ENCODE peak calls at places on chromosomes 3 and 15, in six cellular contexts. One of them, this sample, is unnamed.

GRCh38 chr15:95864467-95864886 is 466.0 kb upstream of the NR2F2 start:
- DNase-seq in thoracic aorta: no peak
- DNase-seq in tibial nerve: no peak
- DNase-seq in hepatocyte: no peak
- DNase-seq in K562: no peak
- DNase-seq in HepG2: no peak
- DNase-seq in this sample: no peak

GRCh38 chr3:151639096-151639740 is 94.5 kb upstream of the AADACL2 start:
- DNase-seq in hepatocyte: peak
- DNase-seq in HepG2: peak
- DNase-seq in tibial nerve: no peak
- DNase-seq in K562: no peak
- DNase-seq in thoracic aorta: no peak
- DNase-seq in this sample: no peak

GRCh38 chr3:104909188-104909587 is 457.5 kb upstream of the ALCAM start:
- DNase-seq in thoracic aorta: no peak
- DNase-seq in hepatocyte: peak
- DNase-seq in HepG2: no peak
- DNase-seq in K562: no peak
- DNase-seq in tibial nerve: no peak
- DNase-seq in this sample: no peak

GRCh38 chr3:59433546-59433945 is 383.7 kb upstream of the CFAP20DC start:
- DNase-seq in tibial nerve: no peak
- DNase-seq in hepatocyte: no peak
- DNase-seq in HepG2: no peak
- DNase-seq in K562: no peak
- DNase-seq in thoracic aorta: no peak
- DNase-seq in this sample: no peak

GRCh38 chr15:91113036-91113435 is 13.0 kb downstream of the SV2B start:
- DNase-seq in K562: no peak
- DNase-seq in HepG2: no peak
- DNase-seq in tibial nerve: no peak
- DNase-seq in hepatocyte: no peak
- DNase-seq in thoracic aorta: no peak
- DNase-seq in this sample: no peak

GRCh38 chr15:46365612-46366011 is 730.8 kb downstream of the SQOR start:
- DNase-seq in thoracic aorta: peak
- DNase-seq in HepG2: no peak
- DNase-seq in hepatocyte: no peak
- DNase-seq in K562: no peak
- DNase-seq in tibial nerve: no peak
- DNase-seq in this sample: no peak

GRCh38 chr15:75929799-75930565 is 26.3 kb downstream of the FBXO22 start:
- DNase-seq in thoracic aorta: no peak
- DNase-seq in HepG2: no peak
- DNase-seq in hepatocyte: no peak
- DNase-seq in K562: peak
- DNase-seq in tibial nerve: no peak
- DNase-seq in this sample: no peak

GRCh38 chr3:179323197-179323901 is 518 bp downstream of the ZNF639 start:
- DNase-seq in thoracic aorta: peak
- DNase-seq in HepG2: peak
- DNase-seq in K562: peak
- DNase-seq in hepatocyte: peak
- DNase-seq in tibial nerve: peak
- DNase-seq in this sample: peak

GRCh38 chr3:60542981-60543380 is 708.3 kb downstream of the FHIT start:
- DNase-seq in thoracic aorta: no peak
- DNase-seq in K562: no peak
- DNase-seq in hepatocyte: peak
- DNase-seq in HepG2: no peak
- DNase-seq in tibial nerve: no peak
- DNase-seq in this sample: no peak

GRCh38 chr3:50245831-50246516 is 10.0 kb downstream of the GNAI2 start:
- DNase-seq in hepatocyte: peak
- DNase-seq in tibial nerve: peak
- DNase-seq in K562: peak
- DNase-seq in thoracic aorta: peak
- DNase-seq in HepG2: no peak
- DNase-seq in this sample: peak
- H3K4me3 ChIP-seq in hepatocyte: no peak
- H3K4me3 ChIP-seq in tibial nerve: peak
- H3K4me3 ChIP-seq in K562: peak
- H3K4me3 ChIP-seq in thoracic aorta: peak
- H3K4me3 ChIP-seq in HepG2: peak
- H3K4me3 ChIP-seq in this sample: peak

GRCh38 chr15:90049030-90049429 is 47.9 kb downstream of the ZNF710 start:
- DNase-seq in thoracic aorta: no peak
- DNase-seq in tibial nerve: no peak
- DNase-seq in K562: no peak
- DNase-seq in HepG2: no peak
- DNase-seq in hepatocyte: no peak
- DNase-seq in this sample: no peak
- H3K27ac ChIP-seq in thoracic aorta: no peak
- H3K27ac ChIP-seq in tibial nerve: no peak
- H3K27ac ChIP-seq in K562: no peak
- H3K27ac ChIP-seq in HepG2: no peak
- H3K27ac ChIP-seq in hepatocyte: no peak
- H3K27ac ChIP-seq in this sample: no peak

DNA sequence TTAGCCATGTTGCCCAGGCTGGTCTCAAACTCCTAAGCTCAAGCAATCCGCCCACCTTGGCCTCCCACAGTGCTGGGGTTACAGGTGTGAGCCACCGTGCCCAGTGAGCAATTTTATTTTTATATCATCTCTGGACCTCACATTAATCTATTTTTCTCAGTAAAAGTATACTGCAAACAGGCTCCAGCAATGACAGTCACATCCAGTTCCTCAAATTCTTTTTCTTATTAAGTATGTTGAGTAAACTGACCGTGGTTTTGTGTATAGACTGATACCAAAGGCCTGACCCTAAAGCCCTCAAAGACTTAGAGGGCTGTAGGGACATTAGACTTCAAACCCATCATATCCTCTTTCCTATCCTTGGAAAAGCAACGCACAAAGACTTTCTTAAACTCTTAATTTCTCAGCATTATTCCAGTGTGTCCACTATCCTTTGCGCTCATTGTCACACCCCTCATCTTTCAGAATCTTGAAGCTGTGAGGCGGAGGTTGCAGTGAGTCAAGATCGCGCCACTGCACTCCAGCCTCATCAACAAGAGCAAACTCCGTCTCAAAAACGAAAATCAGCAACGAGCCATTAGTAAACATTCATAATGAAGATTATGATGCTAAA is 2.0 kb downstream of the NGLY1 start:
- DNase-seq in hepatocyte: no peak
- DNase-seq in K562: peak
- DNase-seq in HepG2: no peak
- DNase-seq in thoracic aorta: no peak
- DNase-seq in tibial nerve: no peak
- DNase-seq in this sample: no peak
- H3K4me3 ChIP-seq in hepatocyte: no peak
- H3K4me3 ChIP-seq in K562: peak
- H3K4me3 ChIP-seq in HepG2: no peak
- H3K4me3 ChIP-seq in thoracic aorta: no peak
- H3K4me3 ChIP-seq in tibial nerve: no peak
- H3K4me3 ChIP-seq in this sample: no peak

GRCh38 chr3:16182612-16183011 is 8.1 kb downstream of the GALNT15 start:
- DNase-seq in hepatocyte: no peak
- DNase-seq in K562: no peak
- DNase-seq in thoracic aorta: no peak
- DNase-seq in tibial nerve: no peak
- DNase-seq in HepG2: no peak
- DNase-seq in this sample: no peak
- H3K27ac ChIP-seq in hepatocyte: no peak
- H3K27ac ChIP-seq in K562: no peak
- H3K27ac ChIP-seq in thoracic aorta: no peak
- H3K27ac ChIP-seq in tibial nerve: no peak
- H3K27ac ChIP-seq in HepG2: no peak
- H3K27ac ChIP-seq in this sample: no peak

GRCh38 chr3:193975072-193975535 is 160.8 kb upstream of the HES1 start:
- DNase-seq in hepatocyte: no peak
- DNase-seq in tibial nerve: no peak
- DNase-seq in K562: no peak
- DNase-seq in HepG2: peak
- DNase-seq in thoracic aorta: no peak
- DNase-seq in this sample: no peak
- H3K4me3 ChIP-seq in hepatocyte: no peak
- H3K4me3 ChIP-seq in tibial nerve: no peak
- H3K4me3 ChIP-seq in K562: no peak
- H3K4me3 ChIP-seq in HepG2: peak
- H3K4me3 ChIP-seq in thoracic aorta: no peak
- H3K4me3 ChIP-seq in this sample: no peak

GRCh38 chr15:73956276-73957086 is 30.2 kb downstream of the LOXL1 start:
- DNase-seq in tibial nerve: no peak
- DNase-seq in hepatocyte: peak
- DNase-seq in HepG2: no peak
- DNase-seq in thoracic aorta: no peak
- DNase-seq in K562: no peak
- DNase-seq in this sample: no peak
- H3K27ac ChIP-seq in tibial nerve: no peak
- H3K27ac ChIP-seq in hepatocyte: no peak
- H3K27ac ChIP-seq in HepG2: no peak
- H3K27ac ChIP-seq in thoracic aorta: no peak
- H3K27ac ChIP-seq in K562: no peak
- H3K27ac ChIP-seq in this sample: peak

GRCh38 chr3:172519241-172519640 is 4.0 kb downstream of the TNFSF10 start:
- DNase-seq in thoracic aorta: no peak
- DNase-seq in tibial nerve: no peak
- DNase-seq in HepG2: no peak
- DNase-seq in K562: no peak
- DNase-seq in hepatocyte: no peak
- DNase-seq in this sample: no peak

GRCh38 chr3:172517859-172518466 is 5.3 kb downstream of the TNFSF10 start:
- DNase-seq in hepatocyte: no peak
- DNase-seq in thoracic aorta: no peak
- DNase-seq in K562: peak
- DNase-seq in HepG2: no peak
- DNase-seq in tibial nerve: no peak
- DNase-seq in this sample: no peak

GRCh38 chr3:172516318-172517214 is 6.7 kb downstream of the TNFSF10 start:
- DNase-seq in K562: no peak
- DNase-seq in HepG2: no peak
- DNase-seq in tibial nerve: peak
- DNase-seq in hepatocyte: peak
- DNase-seq in thoracic aorta: no peak
- DNase-seq in this sample: no peak

GRCh38 chr3:172520332-172520831 is 2.8 kb downstream of the TNFSF10 start:
- DNase-seq in HepG2: no peak
- DNase-seq in hepatocyte: no peak
- DNase-seq in tibial nerve: no peak
- DNase-seq in thoracic aorta: no peak
- DNase-seq in K562: no peak
- DNase-seq in this sample: no peak

DNA sequence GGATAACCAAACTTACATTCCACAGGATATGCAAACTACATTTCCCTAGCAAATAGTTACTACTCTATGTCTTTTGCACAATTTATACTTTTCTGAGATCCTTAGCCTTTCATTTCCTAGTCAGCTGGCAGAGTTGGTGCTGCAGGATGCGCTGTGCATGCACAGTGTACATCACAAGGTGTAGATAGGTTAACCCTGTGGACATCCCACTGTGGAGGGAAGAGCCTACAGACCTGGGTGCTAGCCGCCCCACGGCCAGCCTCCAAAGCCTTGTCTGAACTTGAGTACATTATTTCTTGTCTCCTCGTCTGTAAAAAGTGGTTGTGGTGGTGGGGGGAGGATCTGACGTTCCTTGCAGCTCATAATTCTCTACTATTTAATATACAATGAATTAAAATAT is 3.5 kb downstream of the TNFSF10 start:
- DNase-seq in thoracic aorta: no peak
- DNase-seq in HepG2: no peak
- DNase-seq in tibial nerve: no peak
- DNase-seq in K562: no peak
- DNase-seq in hepatocyte: no peak
- DNase-seq in this sample: no peak
- H3K4me3 ChIP-seq in thoracic aorta: no peak
- H3K4me3 ChIP-seq in HepG2: no peak
- H3K4me3 ChIP-seq in tibial nerve: peak
- H3K4me3 ChIP-seq in K562: no peak
- H3K4me3 ChIP-seq in hepatocyte: no peak
- H3K4me3 ChIP-seq in this sample: no peak

This sample was measured in ascending aorta.